ENCODE peak calls at places on chromosomes 13 and 19, in four cellular contexts. R is GM12878, F is HepG2, K is K562. W is an unnamed sample.

GRCh38 chr13:66506979-66507378 is 723.2 kb downstream of the PCDH9 start:
- DNase-seq in R (no peak), F (no peak), K (no peak), W (no peak)

GRCh38 chr13:78787189-78787588 is 128.2 kb upstream of the OBI1 start:
- DNase-seq in R (no peak), F (no peak), K (no peak), W (no peak)

GRCh38 chr13:81012031-81012430 is 671.1 kb upstream of the SPRY2 start:
- DNase-seq in R (no peak), F (peak), K (no peak), W (no peak)

GRCh38 chr19:9869008-9869617 is 34.0 kb downstream of the PIN1 start:
- DNase-seq in R (no peak), F (no peak), K (no peak), W (no peak)

GRCh38 chr13:90683711-90684131 is 663.8 kb upstream of the MIR17HG start:
- DNase-seq in R (no peak), F (no peak), K (no peak), W (no peak)

GRCh38 chr19:53019684-53020083 is 6.0 kb downstream of the ERVV-1 start:
- DNase-seq in R (no peak), F (no peak), K (peak), W (no peak)

GRCh38 chr19:50794074-50794777 is 4.0 kb downstream of the ACP4 start:
- DNase-seq in R (no peak), F (no peak), K (peak), W (peak)

GRCh38 chr13:37127706-37128241 is 22.3 kb upstream of the CSNK1A1L start:
- DNase-seq in R (no peak), F (no peak), K (no peak), W (no peak)

GRCh38 chr13:99648266-99648665 is 147.0 kb downstream of the TM9SF2 start:
- DNase-seq in R (no peak), F (no peak), K (no peak), W (no peak)

GRCh38 chr19:50909240-50910070 is 1.7 kb downstream of the KLK4 start:
- DNase-seq in R (no peak), F (peak), K (peak), W (peak)

GRCh38 chr19:49761625-49762311 is 1.3 kb downstream of the TSKS start:
- DNase-seq in R (no peak), F (peak), K (peak), W (no peak)

GRCh38 chr13:34334984-34335661 is 517.2 kb downstream of the RFC3 start:
- DNase-seq in R (no peak), F (no peak), K (no peak), W (no peak)

GRCh38 chr19:41944336-41944735 is 14.8 kb downstream of the RABAC1 start:
- DNase-seq in R (no peak), F (no peak), K (no peak), W (no peak)

GRCh38 chr19:10473192-10473591 is 30.0 kb downstream of the KEAP1 start:
- DNase-seq in R (no peak), F (no peak), K (no peak), W (no peak)

GRCh38 chr19:58067240-58067912 is 8.3 kb downstream of the ZNF135 start:
- DNase-seq in R (no peak), F (no peak), K (no peak), W (no peak)

GRCh38 chr19:10861118-10861651 is 10.2 kb upstream of the CARM1 start:
- DNase-seq in R (no peak), F (peak), K (peak), W (no peak)

GRCh38 chr19:36837902-36838783 is at the start of gene ZNF790:
- DNase-seq in R (peak), F (peak), K (peak), W (peak)

GRCh38 chr19:50547385-50548190 is 20.6 kb downstream of the LRRC4B start:
- DNase-seq in R (no peak), F (no peak), K (no peak), W (peak)

GRCh38 chr19:6233051-6233826 is 46.5 kb downstream of the MLLT1 start:
- DNase-seq in R (no peak), F (no peak), K (no peak), W (no peak)

GRCh38 chr19:12244370-12244769 is 50.3 kb downstream of the ZNF44 start:
- DNase-seq in R (no peak), F (peak), K (no peak), W (no peak)

GRCh38 chr13:54836273-54836672 is 1807.7 kb downstream of the OLFM4 start:
- DNase-seq in R (no peak), F (no peak), K (no peak), W (no peak)

GRCh38 chr13:94996445-94996844 is 284.1 kb upstream of the SOX21 start:
- DNase-seq in R (no peak), F (no peak), K (no peak), W (no peak)

GRCh38 chr13:113915012-113915763 is 51.3 kb upstream of the GAS6 start:
- DNase-seq in R (no peak), F (no peak), K (no peak), W (no peak)

GRCh38 chr19:54196514-54196913 is 4.1 kb upstream of the RPS9 start:
- DNase-seq in R (no peak), F (no peak), K (no peak), W (no peak)

GRCh38 chr19:17078920-17079709 is 3.5 kb downstream of the MYO9B start:
- DNase-seq in R (no peak), F (no peak), K (no peak), W (no peak)

GRCh38 chr19:51493776-51494175 is 7.8 kb downstream of the SIGLEC12 start:
- DNase-seq in R (no peak), F (no peak), K (no peak), W (no peak)

GRCh38 chr13:40155176-40155575 is 499.7 kb downstream of the COG6 start:
- DNase-seq in R (no peak), F (no peak), K (no peak), W (no peak)

GRCh38 chr19:14434157-14434501 is 1.0 kb downstream of the PKN1 start:
- DNase-seq in R (no peak), F (no peak), K (no peak), W (peak)

GRCh38 chr19:4910594-4911273 is 1.4 kb downstream of the UHRF1 start:
- DNase-seq in R (no peak), F (no peak), K (peak), W (peak)

GRCh38 chr13:96816261-96816660 is 178.0 kb downstream of the OXGR1 start:
- DNase-seq in R (no peak), F (no peak), K (no peak), W (no peak)

GRCh38 chr19:48741222-48741999 is 1.0 kb upstream of the RASIP1 start:
- DNase-seq in R (no peak), F (no peak), K (peak), W (peak)

GRCh38 chr13:46181799-46182490 is at the start of gene LCP1:
- DNase-seq in R (peak), F (no peak), K (peak), W (no peak)

GRCh38 chr13:105634059-105634458 is 901.4 kb downstream of the EFNB2 start:
- DNase-seq in R (no peak), F (no peak), K (no peak), W (no peak)

GRCh38 chr19:57558525-57558924 is 1.1 kb downstream of the ZNF550 start:
- DNase-seq in R (no peak), F (peak), K (peak), W (peak)

GRCh38 chr13:29621841-29622240 is 26.4 kb upstream of the SLC7A1 start:
- DNase-seq in R (no peak), F (no peak), K (no peak), W (no peak)

GRCh38 chr13:29624997-29625396 is 29.5 kb upstream of the SLC7A1 start:
- DNase-seq in R (no peak), F (no peak), K (no peak), W (no peak)

GRCh38 chr13:29619995-29620394 is 24.5 kb upstream of the SLC7A1 start:
- DNase-seq in R (no peak), F (no peak), K (no peak), W (no peak)

DNA sequence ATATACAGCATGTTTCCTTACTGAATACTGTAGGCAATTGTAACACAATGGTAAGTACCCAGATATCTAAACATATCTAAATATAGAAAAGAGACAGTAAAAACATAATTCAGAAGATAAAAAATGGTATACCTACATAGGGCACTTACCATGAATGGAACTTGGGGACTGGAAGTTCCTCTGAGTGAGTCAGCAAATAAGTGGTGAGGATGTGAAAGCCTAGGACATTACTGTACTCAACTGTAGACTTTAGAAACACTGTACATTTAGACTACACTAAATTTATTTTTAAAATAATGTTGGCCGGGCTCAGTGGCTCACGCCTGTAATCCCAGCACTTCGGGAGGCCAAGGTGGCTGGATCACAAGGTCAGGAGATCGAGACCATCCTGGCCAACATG is 25.9 kb upstream of the SLC7A1 start:
- DNase-seq in R (no peak), F (no peak), K (no peak), W (no peak)
- TF ChIP-seq USF2 in R (no peak), F (no peak), K (no peak), W (no peak)

GRCh38 chr19:1720237-1720636 is 33.1 kb upstream of the ONECUT3 start:
- DNase-seq in R (no peak), F (no peak), K (no peak), W (peak)

GRCh38 chr19:1729568-1729925 is 23.8 kb upstream of the ONECUT3 start:
- DNase-seq in R (no peak), F (no peak), K (no peak), W (no peak)

GRCh38 chr19:1730157-1730556 is 23.1 kb upstream of the ONECUT3 start:
- DNase-seq in R (no peak), F (no peak), K (no peak), W (no peak)

GRCh38 chr19:1728816-1729567 is 24.3 kb upstream of the ONECUT3 start:
- DNase-seq in R (no peak), F (no peak), K (no peak), W (no peak)

GRCh38 chr19:1725100-1726064 is 27.9 kb upstream of the ONECUT3 start:
- DNase-seq in R (no peak), F (peak), K (peak), W (peak)
- TF ChIP-seq FOXM1 in R (no peak), F (no peak), K (no peak), W (no peak)

GRCh38 chr19:40717880-40718773 is 1.2 kb downstream of the ITPKC start:
- DNase-seq in R (no peak), F (peak), K (no peak), W (no peak)
- TF ChIP-seq USF2 in R (no peak), F (no peak), K (no peak), W (no peak)

GRCh38 chr13:112106467-112107141 is 39.7 kb downstream of the SOX1 start:
- DNase-seq in R (no peak), F (peak), K (no peak), W (no peak)
- TF ChIP-seq FOXM1 in R (no peak), F (no peak), K (no peak), W (no peak)

GRCh38 chr19:34508540-34508939 is 27.0 kb downstream of the WTIP start:
- DNase-seq in R (no peak), F (no peak), K (peak), W (peak)
- TF ChIP-seq USF2 in R (no peak), F (no peak), K (no peak), W (no peak)

DNA sequence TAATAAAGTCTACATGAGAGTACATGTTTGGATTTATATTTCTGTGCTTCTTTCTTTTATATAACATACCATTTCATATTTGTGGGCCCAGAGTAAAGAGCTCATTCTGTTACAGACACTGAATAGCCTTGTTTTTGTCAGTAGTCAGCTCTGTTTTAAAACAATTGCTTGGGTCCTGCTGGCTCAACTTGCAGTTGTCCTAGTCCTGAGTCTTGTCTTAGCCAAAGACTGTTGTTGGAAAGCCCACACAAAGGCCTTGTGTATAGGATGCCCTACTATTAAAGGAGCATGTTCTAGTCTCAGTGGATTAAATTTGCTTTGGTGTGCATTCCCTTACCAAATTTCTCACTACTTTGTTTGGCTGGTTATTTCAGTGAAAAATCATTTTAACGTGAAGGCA is 3.8 kb upstream of the KCNRG start:
- DNase-seq in R (no peak), F (no peak), K (no peak), W (no peak)
- TF ChIP-seq FOXM1 in R (no peak), F (no peak), K (no peak), W (no peak)

GRCh38 chr13:39062004-39062403 is 23.7 kb downstream of the NHLRC3 start:
- DNase-seq in R (no peak), F (no peak), K (no peak), W (no peak)
- TF ChIP-seq USF2 in R (no peak), F (no peak), K (no peak), W (no peak)

DNA sequence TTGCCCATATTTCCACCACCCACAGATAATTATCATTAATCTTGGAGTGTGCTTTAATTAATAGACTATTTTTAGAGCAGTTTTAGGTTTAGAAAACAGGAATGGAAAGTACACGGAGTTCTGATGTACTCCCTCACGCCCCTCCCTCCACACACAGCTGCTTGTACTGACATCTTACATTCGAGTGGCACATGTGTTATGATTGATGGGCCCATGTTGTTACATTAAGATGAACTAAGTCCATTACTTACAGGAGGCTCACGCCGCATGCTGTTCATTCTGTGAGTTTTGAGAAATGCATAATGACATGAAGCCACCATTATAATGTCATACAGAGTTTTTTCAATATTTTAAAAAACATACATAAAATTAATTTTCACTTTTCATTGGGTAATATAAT is 1.2 kb upstream of the SPATA13 start:
- DNase-seq in R (no peak), F (no peak), K (no peak), W (no peak)
- TF ChIP-seq FOXM1 in R (no peak), F (no peak), K (no peak), W (no peak)

GRCh38 chr13:104477256-104477655 is 1411.0 kb upstream of the SLC10A2 start:
- DNase-seq in R (no peak), F (no peak), K (no peak), W (no peak)
- TF ChIP-seq USF2 in R (no peak), F (no peak), K (no peak), W (no peak)

GRCh38 chr13:43408274-43408673 is 378.5 kb downstream of the ENOX1 start:
- DNase-seq in R (no peak), F (no peak), K (no peak), W (no peak)

GRCh38 chr13:43407023-43407581 is 379.7 kb downstream of the ENOX1 start:
- DNase-seq in R (no peak), F (no peak), K (no peak), W (no peak)

GRCh38 chr13:43414111-43414510 is 372.7 kb downstream of the ENOX1 start:
- DNase-seq in R (no peak), F (no peak), K (no peak), W (no peak)

GRCh38 chr13:43411211-43411610 is 375.6 kb downstream of the ENOX1 start:
- DNase-seq in R (no peak), F (no peak), K (no peak), W (no peak)

DNA sequence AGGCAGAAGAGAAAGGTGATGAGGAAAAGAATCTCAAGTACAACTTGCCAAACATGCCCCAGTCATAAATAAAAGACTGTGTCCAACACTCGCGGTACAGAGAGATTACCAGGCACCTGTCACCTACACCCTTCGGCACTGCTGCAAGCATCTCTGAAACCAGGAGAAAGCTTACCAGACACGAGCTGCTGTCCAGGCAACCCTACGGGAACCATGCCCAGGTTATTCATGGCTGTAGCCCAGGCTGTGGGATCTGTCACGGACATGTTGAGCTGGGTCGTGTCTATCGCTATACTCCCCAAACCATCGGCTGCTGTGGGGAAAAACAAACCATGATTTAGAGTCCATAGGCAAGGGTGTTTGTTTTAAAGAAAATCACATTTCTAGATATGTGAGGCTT is 375.0 kb downstream of the ENOX1 start:
- DNase-seq in R (no peak), F (no peak), K (no peak), W (no peak)
- TF ChIP-seq FOXM1 in R (no peak), F (no peak), K (no peak), W (no peak)

W was measured in SK-N-SH.